ENCODE peak calls at places on chromosomes 16 and 17, in eight cellular contexts. B, I, X, W, E, R, T and K are unnamed samples.

GRCh38 chr16:4550587-4550986 is 5.6 kb upstream of the C16orf96 start:
- DNase-seq in B (no peak), I (no peak), X (no peak), W (peak), E (no peak), R (no peak), T (no peak), K (no peak)

GRCh38 chr16:70250748-70251650 is 741 bp downstream of the EXOSC6 start:
- DNase-seq in B (peak), I (peak), X (peak), W (peak), E (no peak), R (peak), T (no peak), K (no peak)

GRCh38 chr16:31010539-31010938 is at the start of gene STX1B:
- DNase-seq in B (peak), I (no peak), X (peak), W (no peak), E (no peak), R (peak), T (no peak), K (no peak)

GRCh38 chr16:88721815-88722755 is 15.8 kb downstream of the CTU2 start:
- DNase-seq in B (no peak), I (no peak), X (no peak), W (no peak), E (no peak), R (no peak), T (no peak), K (no peak)

GRCh38 chr17:38419508-38419981 is 8.7 kb upstream of the ARHGAP23 start:
- DNase-seq in B (peak), I (no peak), X (no peak), W (no peak), E (no peak), R (no peak), T (no peak), K (no peak)

GRCh38 chr16:67860589-67861398 is 12.1 kb upstream of the EDC4 start:
- DNase-seq in B (no peak), I (no peak), X (peak), W (peak), E (no peak), R (no peak), T (no peak), K (no peak)

GRCh38 chr16:10355589-10355988 is 30.3 kb upstream of the ATF7IP2 start:
- DNase-seq in B (no peak), I (no peak), X (no peak), W (no peak), E (no peak), R (no peak), T (no peak), K (no peak)

GRCh38 chr17:20225162-20226115 is 216.3 kb downstream of the SPECC1 start:
- DNase-seq in B (no peak), I (no peak), X (no peak), W (peak), E (no peak), R (no peak), T (no peak), K (no peak)

GRCh38 chr17:55635253-55635766 is 87.4 kb downstream of the TMEM100 start:
- DNase-seq in B (no peak), I (no peak), X (no peak), W (peak), E (no peak), R (no peak), T (no peak), K (no peak)

GRCh38 chr17:11618861-11619566 is 20.7 kb downstream of the DNAH9 start:
- DNase-seq in B (no peak), I (peak), X (peak), W (no peak), E (peak), R (no peak), T (peak), K (peak)

GRCh38 chr17:42845918-42846593 is 1.7 kb downstream of the AOC2 start:
- DNase-seq in B (no peak), I (no peak), X (no peak), W (no peak), E (no peak), R (no peak), T (no peak), K (no peak)

GRCh38 chr17:307295-307691 is 45.3 kb downstream of the RPH3AL start:
- DNase-seq in B (no peak), I (no peak), X (no peak), W (no peak), E (no peak), R (no peak), T (no peak), K (no peak)

GRCh38 chr16:77290451-77291110 is 91.4 kb downstream of the SYCE1L start:
- DNase-seq in B (no peak), I (no peak), X (no peak), W (peak), E (no peak), R (no peak), T (no peak), K (no peak)

GRCh38 chr16:72991211-72991610 is 56.7 kb downstream of the ZFHX3 start:
- DNase-seq in B (no peak), I (no peak), X (no peak), W (no peak), E (no peak), R (no peak), T (no peak), K (no peak)

GRCh38 chr16:88971371-88972097 is 5.5 kb downstream of the CBFA2T3 start:
- DNase-seq in B (no peak), I (peak), X (no peak), W (no peak), E (peak), R (no peak), T (no peak), K (no peak)

GRCh38 chr16:21301895-21302291 is 23.8 kb upstream of the CRYM start:
- DNase-seq in B (no peak), I (no peak), X (no peak), W (peak), E (no peak), R (no peak), T (no peak), K (no peak)

GRCh38 chr17:5711344-5711743 is 127.0 kb upstream of the NLRP1 start:
- DNase-seq in B (no peak), I (no peak), X (no peak), W (no peak), E (no peak), R (peak), T (no peak), K (no peak)

DNA sequence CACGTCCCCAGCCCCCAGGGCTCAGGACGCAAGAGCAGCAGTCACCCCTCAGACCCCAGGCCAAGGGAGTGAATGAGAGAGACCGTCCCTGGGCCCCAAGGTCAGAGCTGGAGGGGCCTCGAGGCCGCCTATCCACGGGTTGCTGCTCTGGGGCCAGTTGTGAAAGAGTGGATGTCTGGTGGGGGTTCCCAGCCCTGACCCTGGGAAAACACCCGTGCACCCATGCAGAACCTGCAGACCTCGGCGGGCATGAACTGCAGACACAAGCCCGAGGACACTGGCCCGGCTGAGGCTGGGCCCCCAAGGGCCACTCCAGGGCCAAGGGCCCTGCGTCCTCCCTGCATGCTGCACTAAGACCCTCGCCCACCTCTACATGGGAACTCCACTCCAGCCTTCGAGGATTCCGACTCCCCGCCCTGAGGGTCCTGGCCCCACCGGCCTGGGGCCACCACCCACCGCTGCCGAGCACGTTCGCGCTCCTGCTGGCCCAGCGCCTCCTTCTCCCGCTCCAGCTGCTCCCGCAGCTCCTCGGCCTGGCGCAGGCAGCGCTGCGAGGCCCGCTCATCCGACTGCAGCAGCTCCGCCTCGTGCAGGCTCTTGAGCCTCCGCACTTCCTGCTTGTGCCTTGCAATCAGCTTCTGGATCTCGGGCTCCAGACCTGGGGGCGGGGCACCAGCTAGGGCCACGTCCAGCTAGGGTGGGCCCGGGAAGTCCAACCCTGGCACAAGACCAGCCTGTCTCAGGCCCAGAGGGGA is 27.6 kb upstream of the AATK start:
- DNase-seq in B (no peak), I (peak), X (no peak), W (peak), E (no peak), R (no peak), T (no peak), K (no peak)
- H3K4me3 ChIP-seq in B (no peak), I (no peak), X (no peak), W (no peak), E (no peak), R (no peak), T (no peak), K (no peak)

DNA sequence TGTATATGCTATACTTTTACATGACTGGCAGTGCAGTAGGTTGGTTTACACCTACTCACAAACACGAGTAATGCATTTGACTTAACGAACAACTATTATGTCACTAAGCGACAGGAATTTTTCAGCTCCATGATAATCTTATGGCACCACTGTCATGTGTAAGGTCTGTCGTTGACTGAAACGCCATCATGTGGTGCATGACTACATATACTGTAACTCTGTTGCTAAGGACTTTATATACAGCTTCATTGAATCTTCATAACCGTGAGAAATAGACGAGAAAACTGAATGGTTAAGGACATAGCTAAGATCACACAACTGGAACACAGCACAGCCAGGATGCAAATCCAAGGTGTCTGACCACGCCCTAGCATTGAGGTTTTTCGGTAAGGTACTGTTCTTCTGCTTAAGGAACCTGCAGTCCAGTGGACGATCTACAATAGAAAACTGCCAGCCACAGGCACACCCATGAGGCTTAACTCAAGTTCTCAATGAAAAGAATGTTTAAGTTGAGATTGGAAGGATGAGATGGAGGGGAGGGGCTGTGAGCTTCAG is 3.3 kb downstream of the CFAP20 start:
- DNase-seq in B (no peak), I (no peak), X (no peak), W (no peak), E (no peak), R (no peak), T (no peak), K (no peak)
- H3K4me3 ChIP-seq in B (no peak), I (no peak), X (no peak), W (peak), E (no peak), R (no peak), T (no peak), K (no peak)

DNA sequence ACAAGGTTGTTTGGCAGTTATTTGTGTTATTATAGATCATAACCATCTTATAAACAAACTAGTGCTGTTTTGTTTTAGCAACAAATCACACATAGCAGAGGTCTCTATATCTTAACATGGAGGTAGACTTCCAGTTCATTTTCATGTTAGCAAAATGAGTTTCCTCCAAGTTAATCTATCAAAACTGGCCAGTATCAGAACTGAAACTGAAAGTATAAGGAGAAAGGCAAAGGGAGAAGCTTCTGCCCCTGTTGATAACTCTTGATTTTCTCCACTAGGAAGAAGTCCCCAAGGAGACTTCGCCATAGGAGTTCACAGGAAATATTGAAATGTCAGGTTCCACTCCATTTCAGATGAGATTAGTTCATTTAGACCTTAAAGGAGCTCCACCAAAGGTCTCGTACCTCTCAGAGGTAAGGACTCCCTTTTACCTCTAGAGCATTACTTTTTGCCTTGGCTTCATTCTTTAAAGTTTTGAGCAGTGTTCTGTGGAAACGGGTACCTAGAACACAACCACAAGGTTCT is 1.1 kb upstream of the OGFOD3 start:
- DNase-seq in B (no peak), I (no peak), X (no peak), W (peak), E (no peak), R (no peak), T (no peak), K (no peak)
- H3K4me3 ChIP-seq in B (no peak), I (no peak), X (peak), W (peak), E (no peak), R (peak), T (peak), K (peak)

DNA sequence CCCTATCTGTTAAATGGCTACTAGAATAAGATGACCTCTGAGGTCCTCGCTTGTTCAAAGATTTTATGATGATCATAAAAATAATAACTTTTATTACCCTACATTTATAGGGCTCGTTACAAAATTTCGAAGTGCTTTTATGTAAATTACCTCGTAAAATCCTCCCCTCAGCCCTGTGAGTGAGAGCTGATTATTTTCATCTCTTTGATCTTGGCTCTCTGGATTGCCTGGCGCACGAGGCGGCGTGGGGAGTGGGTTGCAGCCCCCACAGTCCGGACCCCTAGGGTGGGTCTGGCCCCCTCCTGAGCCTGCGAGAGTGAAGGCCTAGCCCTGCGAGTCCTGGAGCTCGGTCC is 1.6 kb downstream of the SDK2 start:
- DNase-seq in B (no peak), I (no peak), X (no peak), W (no peak), E (no peak), R (no peak), T (no peak), K (no peak)
- H3K4me3 ChIP-seq in B (peak), I (no peak), X (no peak), W (no peak), E (no peak), R (peak), T (peak), K (peak)

GRCh38 chr17:48589831-48590602 is at the start of gene HOXB3:
- DNase-seq in B (no peak), I (no peak), X (no peak), W (no peak), E (no peak), R (no peak), T (no peak), K (no peak)

GRCh38 chr17:48589060-48589830 is 796 bp downstream of the HOXB3 start:
- DNase-seq in B (no peak), I (no peak), X (no peak), W (no peak), E (no peak), R (no peak), T (no peak), K (no peak)

GRCh38 chr17:48592097-48592496 is 1.5 kb downstream of the HOXB5 start:
- DNase-seq in B (peak), I (no peak), X (no peak), W (no peak), E (no peak), R (no peak), T (no peak), K (no peak)

GRCh38 chr17:48591435-48592077 is 1.5 kb upstream of the HOXB3 start:
- DNase-seq in B (no peak), I (no peak), X (no peak), W (no peak), E (no peak), R (no peak), T (no peak), K (no peak)

GRCh38 chr17:48590603-48591161 is 641 bp upstream of the HOXB3 start:
- DNase-seq in B (no peak), I (no peak), X (no peak), W (no peak), E (no peak), R (no peak), T (no peak), K (no peak)
- H3K4me3 ChIP-seq in B (no peak), I (no peak), X (no peak), W (no peak), E (no peak), R (no peak), T (no peak), K (no peak)